ENCODE peak calls at places on chromosome 16, in four cellular contexts. One of them, this sample, is unnamed.

GRCh38 chr16:75096730-75097129 is 19.9 kb downstream of the LDHD start:
- DNase-seq in cardiac muscle cell: no peak
- DNase-seq in right cardiac atrium: no peak
- DNase-seq in right lobe of liver: no peak
- DNase-seq in this sample: no peak

GRCh38 chr16:337437-337836 is 15.1 kb downstream of the AXIN1 start:
- DNase-seq in cardiac muscle cell: no peak
- DNase-seq in right cardiac atrium: no peak
- DNase-seq in right lobe of liver: no peak
- DNase-seq in this sample: no peak

GRCh38 chr16:75301804-75302203 is 50.4 kb upstream of the BCAR1 start:
- DNase-seq in cardiac muscle cell: no peak
- DNase-seq in right cardiac atrium: no peak
- DNase-seq in right lobe of liver: no peak
- DNase-seq in this sample: no peak

GRCh38 chr16:54879681-54880080 is 51.0 kb upstream of the IRX5 start:
- DNase-seq in cardiac muscle cell: no peak
- DNase-seq in right cardiac atrium: no peak
- DNase-seq in right lobe of liver: no peak
- DNase-seq in this sample: no peak

GRCh38 chr16:79873825-79874224 is 273.3 kb upstream of the MAF start:
- DNase-seq in cardiac muscle cell: no peak
- DNase-seq in right cardiac atrium: no peak
- DNase-seq in right lobe of liver: no peak
- DNase-seq in this sample: no peak

GRCh38 chr16:80733366-80733901 is 71.0 kb downstream of the CDYL2 start:
- DNase-seq in cardiac muscle cell: no peak
- DNase-seq in right cardiac atrium: no peak
- DNase-seq in right lobe of liver: no peak
- DNase-seq in this sample: no peak

GRCh38 chr16:27428035-27428785 is 26.2 kb downstream of the IL21R start:
- DNase-seq in cardiac muscle cell: no peak
- DNase-seq in right cardiac atrium: no peak
- DNase-seq in right lobe of liver: peak; percentile 29
- DNase-seq in this sample: no peak

GRCh38 chr16:80710918-80711317 is 93.5 kb downstream of the CDYL2 start:
- DNase-seq in cardiac muscle cell: no peak
- DNase-seq in right cardiac atrium: no peak
- DNase-seq in right lobe of liver: no peak
- DNase-seq in this sample: no peak

GRCh38 chr16:68951991-68952877 is 108.9 kb downstream of the TANGO6 start:
- DNase-seq in cardiac muscle cell: no peak
- DNase-seq in right cardiac atrium: no peak
- DNase-seq in right lobe of liver: no peak
- DNase-seq in this sample: no peak

GRCh38 chr16:24755201-24755874 is 25.9 kb downstream of the TNRC6A start:
- DNase-seq in cardiac muscle cell: peak; percentile 26
- DNase-seq in right cardiac atrium: no peak
- DNase-seq in right lobe of liver: no peak
- DNase-seq in this sample: no peak

GRCh38 chr16:49910761-49911160 is 54.8 kb upstream of the ZNF423 start:
- DNase-seq in cardiac muscle cell: no peak
- DNase-seq in right cardiac atrium: no peak
- DNase-seq in right lobe of liver: no peak
- DNase-seq in this sample: no peak

GRCh38 chr16:68328151-68328859 is 17.5 kb downstream of the PRMT7 start:
- DNase-seq in cardiac muscle cell: peak; percentile 88
- DNase-seq in right cardiac atrium: peak; percentile 84
- DNase-seq in right lobe of liver: peak; percentile 81
- DNase-seq in this sample: peak; percentile 70

GRCh38 chr16:28486266-28486665 is 5.6 kb downstream of the CLN3 start:
- DNase-seq in cardiac muscle cell: no peak
- DNase-seq in right cardiac atrium: no peak
- DNase-seq in right lobe of liver: no peak
- DNase-seq in this sample: no peak

GRCh38 chr16:47519996-47520679 is 59.0 kb downstream of the PHKB start:
- DNase-seq in cardiac muscle cell: peak; percentile 61
- DNase-seq in right cardiac atrium: no peak
- DNase-seq in right lobe of liver: no peak
- DNase-seq in this sample: no peak

GRCh38 chr16:14309906-14310305 is 238.8 kb downstream of the MRTFB start:
- DNase-seq in cardiac muscle cell: no peak
- DNase-seq in right cardiac atrium: peak; percentile 30
- DNase-seq in right lobe of liver: no peak
- DNase-seq in this sample: no peak

GRCh38 chr16:17469742-17470001 is 1.1 kb downstream of the XYLT1 start:
- DNase-seq in cardiac muscle cell: no peak
- DNase-seq in right cardiac atrium: no peak
- DNase-seq in right lobe of liver: no peak
- DNase-seq in this sample: no peak

GRCh38 chr16:50742521-50743150 is 750 bp downstream of the CYLD start:
- DNase-seq in cardiac muscle cell: no peak
- DNase-seq in right cardiac atrium: no peak
- DNase-seq in right lobe of liver: peak; percentile 63
- DNase-seq in this sample: peak; percentile 63

GRCh38 chr16:14399397-14400284 is 230.4 kb downstream of the PARN start:
- DNase-seq in cardiac muscle cell: peak; percentile 19
- DNase-seq in right cardiac atrium: peak; percentile 64
- DNase-seq in right lobe of liver: no peak
- DNase-seq in this sample: no peak

GRCh38 chr16:2815299-2815771 is 1.7 kb upstream of the PRSS21 start:
- DNase-seq in cardiac muscle cell: no peak
- DNase-seq in right cardiac atrium: no peak
- DNase-seq in right lobe of liver: no peak
- DNase-seq in this sample: no peak

GRCh38 chr16:83666449-83666848 is 141.3 kb upstream of the HSBP1 start:
- DNase-seq in cardiac muscle cell: no peak
- DNase-seq in right cardiac atrium: no peak
- DNase-seq in right lobe of liver: no peak
- DNase-seq in this sample: no peak

GRCh38 chr16:83660282-83660681 is 147.5 kb upstream of the HSBP1 start:
- DNase-seq in cardiac muscle cell: no peak
- DNase-seq in right cardiac atrium: no peak
- DNase-seq in right lobe of liver: no peak
- DNase-seq in this sample: no peak

DNA sequence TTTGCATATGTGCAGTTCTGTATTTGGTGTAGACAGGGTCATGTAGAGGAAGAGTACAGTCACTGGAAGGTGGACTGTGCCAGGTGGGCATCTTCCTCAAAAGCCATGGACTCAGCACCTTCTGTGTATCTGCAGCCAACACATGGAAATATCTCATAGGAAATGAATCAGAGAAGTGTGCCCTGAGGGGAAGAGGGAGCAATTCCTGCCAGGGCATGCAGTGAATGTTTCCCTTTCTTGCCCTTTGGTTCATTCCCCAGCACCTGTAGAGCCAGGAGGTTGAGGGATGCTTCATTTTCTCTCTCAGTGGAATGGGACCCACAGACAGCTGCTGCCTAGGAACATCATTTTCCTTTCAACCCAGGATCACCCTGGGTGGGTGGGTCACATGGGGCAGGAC is 146.1 kb upstream of the HSBP1 start:
- DNase-seq in cardiac muscle cell: no peak
- DNase-seq in right cardiac atrium: no peak
- DNase-seq in right lobe of liver: no peak
- DNase-seq in this sample: no peak
- H3K4me3 ChIP-seq in cardiac muscle cell: no peak overlapping the region
- H3K4me3 ChIP-seq in right cardiac atrium: no peak overlapping the region
- H3K4me3 ChIP-seq in right lobe of liver: no peak overlapping the region
- H3K4me3 ChIP-seq in this sample: no peak overlapping the region

GRCh38 chr16:82157836-82158235 is 12.2 kb downstream of the MPHOSPH6 start:
- DNase-seq in cardiac muscle cell: no peak
- DNase-seq in right cardiac atrium: no peak
- DNase-seq in right lobe of liver: no peak
- DNase-seq in this sample: peak; percentile 12
- H3K9me3 ChIP-seq in cardiac muscle cell: no peaks in the 10 kb centered on the region
- H3K9me3 ChIP-seq in right cardiac atrium: no peaks in the 10 kb centered on the region
- H3K9me3 ChIP-seq in right lobe of liver: no peaks in the 10 kb centered on the region
- H3K9me3 ChIP-seq in this sample: no peaks in the 10 kb centered on the region

DNA sequence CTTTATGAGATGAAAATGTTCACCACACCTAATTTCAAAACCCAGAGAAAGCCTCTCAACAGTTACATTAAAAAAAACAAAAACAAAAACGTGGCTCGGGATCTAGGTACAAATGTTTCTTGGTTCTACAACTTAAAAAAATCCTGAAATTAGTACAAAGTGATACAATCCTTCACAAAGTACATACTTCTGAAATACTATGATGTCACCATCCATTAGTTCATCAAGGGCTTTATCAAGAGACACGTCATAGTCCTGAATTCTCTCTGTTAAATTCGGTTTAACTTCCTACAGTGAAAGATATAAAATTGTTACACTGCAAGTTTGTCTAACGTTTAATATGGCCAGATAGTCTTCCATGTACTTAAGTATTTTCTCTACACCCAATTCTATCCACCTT is 18.2 kb downstream of the LITAFD start:
- DNase-seq in cardiac muscle cell: no peak
- DNase-seq in right cardiac atrium: no peak
- DNase-seq in right lobe of liver: no peak
- DNase-seq in this sample: no peak
- H3K4me3 ChIP-seq in cardiac muscle cell: no peak overlapping the region
- H3K4me3 ChIP-seq in right cardiac atrium: no peak overlapping the region
- H3K4me3 ChIP-seq in right lobe of liver: no peak overlapping the region
- H3K4me3 ChIP-seq in this sample: no peak overlapping the region

GRCh38 chr16:31754998-31755615 is 118.5 kb upstream of the ZNF267 start:
- DNase-seq in cardiac muscle cell: no peak
- DNase-seq in right cardiac atrium: no peak
- DNase-seq in right lobe of liver: no peak
- DNase-seq in this sample: no peak
- H3K9me3 ChIP-seq in cardiac muscle cell: peaks cover 27% of the 10 kb centered on the region
- H3K9me3 ChIP-seq in right cardiac atrium: peaks cover 9% of the 10 kb centered on the region
- H3K9me3 ChIP-seq in right lobe of liver: peaks cover 62% of the 10 kb centered on the region
- H3K9me3 ChIP-seq in this sample: peaks cover 92% of the 10 kb centered on the region

DNA sequence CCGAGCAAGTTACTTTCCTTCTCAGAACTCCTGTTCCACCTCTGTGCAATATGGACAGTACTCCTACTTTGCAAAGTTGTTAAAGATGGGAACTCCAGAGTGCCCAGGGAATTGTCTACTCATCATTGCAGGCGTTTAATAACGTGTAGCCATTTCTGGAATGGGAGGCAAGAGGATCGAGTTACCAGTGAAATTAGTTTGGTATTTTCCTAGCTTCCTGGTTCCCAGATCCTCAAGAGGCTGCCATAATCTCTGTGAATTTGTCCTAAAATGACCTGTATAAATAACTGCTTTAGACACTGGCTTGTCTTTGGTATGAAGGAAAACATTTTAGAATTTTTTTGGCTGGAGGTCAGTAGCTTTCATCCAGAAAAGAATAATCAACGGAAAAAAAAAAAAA is 27.7 kb downstream of the WWOX start:
- DNase-seq in cardiac muscle cell: no peak
- DNase-seq in right cardiac atrium: no peak
- DNase-seq in right lobe of liver: no peak
- DNase-seq in this sample: no peak
- H3K4me3 ChIP-seq in cardiac muscle cell: no peak overlapping the region
- H3K4me3 ChIP-seq in right cardiac atrium: no peak overlapping the region
- H3K4me3 ChIP-seq in right lobe of liver: no peak overlapping the region
- H3K4me3 ChIP-seq in this sample: no peak overlapping the region

GRCh38 chr16:88286301-88286923 is 96.3 kb upstream of the ZNF469 start:
- DNase-seq in cardiac muscle cell: no peak
- DNase-seq in right cardiac atrium: no peak
- DNase-seq in right lobe of liver: no peak
- DNase-seq in this sample: no peak
- H3K9me3 ChIP-seq in cardiac muscle cell: no peaks in the 10 kb centered on the region
- H3K9me3 ChIP-seq in right cardiac atrium: no peaks in the 10 kb centered on the region
- H3K9me3 ChIP-seq in right lobe of liver: no peaks in the 10 kb centered on the region
- H3K9me3 ChIP-seq in this sample: peaks cover 27% of the 10 kb centered on the region

GRCh38 chr16:57372372-57373116 is at the start of gene CX3CL1:
- DNase-seq in cardiac muscle cell: peak; percentile 69
- DNase-seq in right cardiac atrium: peak; percentile 90
- DNase-seq in right lobe of liver: peak; percentile 98
- DNase-seq in this sample: no peak
- H3K4me3 ChIP-seq in cardiac muscle cell: no peak within 1 kb of the TSS
- H3K4me3 ChIP-seq in right cardiac atrium: peak within 1 kb of the TSS; percentile 55
- H3K4me3 ChIP-seq in right lobe of liver: peak within 1 kb of the TSS; percentile 58
- H3K4me3 ChIP-seq in this sample: no peak within 1 kb of the TSS